ENCODE peak calls at places on chromosomes 3 and 15, in seven cellular contexts. Z, D, B, E, J, Y and R are unnamed samples.

GRCh38 chr3:73669268-73669667 is 44.5 kb upstream of the PDZRN3 start:
- DNase-seq in Z (peak), D (no peak), B (no peak), E (no peak), J (peak), Y (peak), R (no peak)

GRCh38 chr15:27249046-27249722 is 278.2 kb downstream of the GABRG3 start:
- DNase-seq in Z (no peak), D (no peak), B (no peak), E (no peak), J (no peak), Y (no peak), R (no peak)

GRCh38 chr3:131172502-131172901 is 145.8 kb downstream of the NEK11 start:
- DNase-seq in Z (no peak), D (no peak), B (no peak), E (no peak), J (no peak), Y (no peak), R (no peak)

GRCh38 chr3:12797124-12797891 is 828 bp downstream of the CAND2 start:
- DNase-seq in Z (no peak), D (no peak), B (no peak), E (no peak), J (no peak), Y (no peak), R (no peak)

GRCh38 chr15:52523192-52523591 is 5.5 kb downstream of the MYO5A start:
- DNase-seq in Z (peak), D (no peak), B (no peak), E (no peak), J (peak), Y (peak), R (no peak)

GRCh38 chr15:51281368-51281967 is 56.9 kb downstream of the CYP19A1 start:
- DNase-seq in Z (peak), D (peak), B (peak), E (peak), J (peak), Y (no peak), R (peak)

GRCh38 chr15:86711476-86711875 is 631.8 kb downstream of the AGBL1 start:
- DNase-seq in Z (no peak), D (no peak), B (no peak), E (no peak), J (no peak), Y (no peak), R (no peak)

GRCh38 chr3:33385423-33385822 is 54.8 kb downstream of the UBP1 start:
- DNase-seq in Z (no peak), D (peak), B (no peak), E (no peak), J (peak), Y (no peak), R (no peak)

GRCh38 chr15:101394654-101395053 is 94.9 kb downstream of the PCSK6 start:
- DNase-seq in Z (no peak), D (no peak), B (no peak), E (peak), J (no peak), Y (no peak), R (peak)

GRCh38 chr3:191244242-191244867 is 45.3 kb downstream of the OSTN start:
- DNase-seq in Z (peak), D (no peak), B (no peak), E (no peak), J (peak), Y (no peak), R (no peak)

GRCh38 chr15:81373996-81374395 is at the start of gene TMC3:
- DNase-seq in Z (no peak), D (no peak), B (peak), E (no peak), J (peak), Y (peak), R (no peak)

GRCh38 chr15:39235084-39235795 is 345.6 kb upstream of the THBS1 start:
- DNase-seq in Z (peak), D (no peak), B (no peak), E (no peak), J (peak), Y (no peak), R (no peak)

GRCh38 chr3:197837282-197837681 is 46.2 kb downstream of the LRCH3 start:
- DNase-seq in Z (no peak), D (no peak), B (no peak), E (no peak), J (no peak), Y (no peak), R (no peak)

GRCh38 chr3:120908030-120908802 is at the start of gene STXBP5L:
- DNase-seq in Z (peak), D (peak), B (peak), E (peak), J (peak), Y (peak), R (peak)

GRCh38 chr15:57611938-57612337 is 20.2 kb downstream of the MYZAP start:
- DNase-seq in Z (no peak), D (peak), B (no peak), E (no peak), J (no peak), Y (no peak), R (no peak)

GRCh38 chr3:111547645-111548044 is 5.6 kb downstream of the CD96 start:
- DNase-seq in Z (no peak), D (no peak), B (no peak), E (no peak), J (no peak), Y (no peak), R (no peak)

GRCh38 chr3:111548756-111549155 is 6.8 kb downstream of the CD96 start:
- DNase-seq in Z (no peak), D (no peak), B (no peak), E (no peak), J (no peak), Y (no peak), R (no peak)

GRCh38 chr3:111545349-111545748 is 3.4 kb downstream of the CD96 start:
- DNase-seq in Z (no peak), D (no peak), B (no peak), E (no peak), J (no peak), Y (no peak), R (no peak)

GRCh38 chr3:111548060-111548459 is 6.1 kb downstream of the CD96 start:
- DNase-seq in Z (peak), D (no peak), B (no peak), E (no peak), J (peak), Y (no peak), R (no peak)
- H3K18ac ChIP-seq in Z (no peak), D (no peak), B (no peak), E (no peak), J (no peak), Y (no peak), R (no peak)

GRCh38 chr15:90873998-90874605 is 5.7 kb downstream of the FURIN start:
- DNase-seq in Z (peak), D (peak), B (no peak), E (peak), J (no peak), Y (no peak), R (peak)

GRCh38 chr15:90871097-90871715 is 2.8 kb downstream of the FURIN start:
- DNase-seq in Z (peak), D (peak), B (no peak), E (peak), J (no peak), Y (no peak), R (no peak)

GRCh38 chr15:90873488-90873997 is 5.2 kb downstream of the FURIN start:
- DNase-seq in Z (peak), D (no peak), B (no peak), E (no peak), J (no peak), Y (no peak), R (peak)

GRCh38 chr15:90871716-90872480 is 3.5 kb downstream of the FURIN start:
- DNase-seq in Z (peak), D (peak), B (no peak), E (peak), J (no peak), Y (peak), R (peak)

GRCh38 chr15:90872481-90873184 is 4.2 kb downstream of the FURIN start:
- DNase-seq in Z (peak), D (peak), B (no peak), E (no peak), J (peak), Y (no peak), R (peak)
- H3K18ac ChIP-seq in Z (peak), D (peak), B (no peak), E (peak), J (peak), Y (peak), R (no peak)

GRCh38 chr15:74200871-74201419 is 1.6 kb downstream of the STRA6 start:
- DNase-seq in Z (peak), D (peak), B (no peak), E (no peak), J (peak), Y (no peak), R (no peak)
- H3K18ac ChIP-seq in Z (peak), D (no peak), B (peak), E (peak), J (no peak), Y (no peak), R (no peak)

GRCh38 chr3:136989781-136990524 is 32.2 kb downstream of the IL20RB start:
- DNase-seq in Z (no peak), D (no peak), B (no peak), E (no peak), J (no peak), Y (no peak), R (no peak)
- H3K18ac ChIP-seq in Z (no peak), D (no peak), B (no peak), E (no peak), J (no peak), Y (no peak), R (no peak)

GRCh38 chr15:68580883-68581155 is 2.0 kb downstream of the CORO2B start:
- DNase-seq in Z (no peak), D (no peak), B (no peak), E (no peak), J (no peak), Y (no peak), R (no peak)

GRCh38 chr15:68581725-68582124 is 2.9 kb downstream of the CORO2B start:
- DNase-seq in Z (no peak), D (no peak), B (no peak), E (no peak), J (no peak), Y (no peak), R (no peak)

GRCh38 chr15:68578175-68578959 is 426 bp upstream of the CORO2B start:
- DNase-seq in Z (peak), D (peak), B (no peak), E (peak), J (peak), Y (no peak), R (peak)

GRCh38 chr15:68580026-68580882 is 1.5 kb downstream of the CORO2B start:
- DNase-seq in Z (no peak), D (no peak), B (no peak), E (no peak), J (no peak), Y (no peak), R (no peak)

GRCh38 chr15:68578960-68579935 is at the start of gene CORO2B:
- DNase-seq in Z (peak), D (peak), B (no peak), E (peak), J (peak), Y (no peak), R (peak)
- H3K18ac ChIP-seq in Z (peak), D (peak), B (peak), E (peak), J (no peak), Y (no peak), R (no peak)

GRCh38 chr3:39273119-39273518 is 6.7 kb downstream of the CX3CR1 start:
- DNase-seq in Z (no peak), D (peak), B (no peak), E (no peak), J (no peak), Y (no peak), R (no peak)

GRCh38 chr3:39272191-39272590 is 7.6 kb downstream of the CX3CR1 start:
- DNase-seq in Z (no peak), D (no peak), B (no peak), E (no peak), J (no peak), Y (no peak), R (no peak)

GRCh38 chr3:39269528-39269927 is 10.3 kb downstream of the CX3CR1 start:
- DNase-seq in Z (no peak), D (no peak), B (no peak), E (no peak), J (no peak), Y (no peak), R (peak)

GRCh38 chr3:39268554-39268910 is 11.3 kb downstream of the CX3CR1 start:
- DNase-seq in Z (no peak), D (no peak), B (no peak), E (no peak), J (no peak), Y (no peak), R (peak)

GRCh38 chr3:39271363-39271762 is 8.5 kb downstream of the CX3CR1 start:
- DNase-seq in Z (no peak), D (no peak), B (no peak), E (no peak), J (no peak), Y (no peak), R (no peak)
- H3K18ac ChIP-seq in Z (no peak), D (no peak), B (no peak), E (no peak), J (no peak), Y (no peak), R (no peak)

DNA sequence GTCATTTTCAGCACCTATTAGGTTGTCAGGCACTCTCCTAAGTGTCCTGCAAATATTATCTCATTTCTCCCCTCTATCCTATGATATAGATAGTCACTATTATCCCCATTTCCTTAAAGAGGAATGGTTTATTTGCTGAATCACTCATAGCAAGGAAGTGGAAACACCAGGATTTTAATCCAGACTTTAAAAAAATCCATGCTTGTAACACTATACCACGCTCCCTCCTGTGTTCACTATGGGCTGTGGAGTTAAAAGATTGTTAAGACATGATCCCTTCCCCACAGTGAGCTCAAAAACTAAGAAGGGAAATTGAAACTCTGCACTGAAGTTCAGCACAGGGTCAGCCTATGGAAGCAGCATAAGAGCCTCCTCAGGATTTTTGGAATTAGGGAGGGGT is 60.2 kb downstream of the TMEM39A start:
- DNase-seq in Z (no peak), D (no peak), B (no peak), E (no peak), J (peak), Y (no peak), R (no peak)
- H3K18ac ChIP-seq in Z (no peak), D (no peak), B (no peak), E (no peak), J (no peak), Y (no peak), R (no peak)

GRCh38 chr3:38478901-38479300 is 17.2 kb upstream of the EXOG start:
- DNase-seq in Z (no peak), D (no peak), B (no peak), E (no peak), J (no peak), Y (no peak), R (no peak)
- H3K18ac ChIP-seq in Z (no peak), D (no peak), B (no peak), E (no peak), J (no peak), Y (no peak), R (no peak)